ENCODE peak calls at places on chromosomes 2 and 18, in six cellular contexts. One of them, this sample, is unnamed. For H3K36me3, the result is how much of the 10 kb centered on the place peaks cover.

GRCh38 chr2:79219383-79219988 is 59.9 kb upstream of the REG3A start:
- DNase-seq in neural progenitor cell: peak
- DNase-seq in cardiac muscle cell: peak
- DNase-seq in neuronal stem cell: peak
- DNase-seq in colonic mucosa: peak
- DNase-seq in upper lobe of right lung: no peak
- DNase-seq in this sample: peak

GRCh38 chr2:71779306-71779855 is 326.0 kb downstream of the DYSF start:
- DNase-seq in neuronal stem cell: no peak
- DNase-seq in upper lobe of right lung: no peak
- DNase-seq in colonic mucosa: no peak
- DNase-seq in cardiac muscle cell: no peak
- DNase-seq in neural progenitor cell: no peak
- DNase-seq in this sample: no peak

GRCh38 chr2:109538551-109538950 is 75.2 kb downstream of the SEPTIN10 start:
- DNase-seq in colonic mucosa: no peak
- DNase-seq in neuronal stem cell: no peak
- DNase-seq in neural progenitor cell: no peak
- DNase-seq in upper lobe of right lung: no peak
- DNase-seq in cardiac muscle cell: no peak
- DNase-seq in this sample: no peak

GRCh38 chr2:235002198-235003095 is 50.6 kb downstream of the SH3BP4 start:
- DNase-seq in neuronal stem cell: no peak
- DNase-seq in colonic mucosa: peak
- DNase-seq in upper lobe of right lung: no peak
- DNase-seq in cardiac muscle cell: no peak
- DNase-seq in neural progenitor cell: no peak
- DNase-seq in this sample: no peak

GRCh38 chr2:118123561-118124232 is 35.4 kb downstream of the INSIG2 start:
- DNase-seq in cardiac muscle cell: no peak
- DNase-seq in neural progenitor cell: no peak
- DNase-seq in colonic mucosa: no peak
- DNase-seq in neuronal stem cell: no peak
- DNase-seq in upper lobe of right lung: no peak
- DNase-seq in this sample: no peak

GRCh38 chr2:15826273-15826717 is 114.1 kb upstream of the MYCN start:
- DNase-seq in neuronal stem cell: peak
- DNase-seq in colonic mucosa: peak
- DNase-seq in neural progenitor cell: peak
- DNase-seq in cardiac muscle cell: no peak
- DNase-seq in upper lobe of right lung: no peak
- DNase-seq in this sample: peak

GRCh38 chr2:8882094-8882493 is 44.7 kb upstream of the KIDINS220 start:
- DNase-seq in neural progenitor cell: peak
- DNase-seq in neuronal stem cell: peak
- DNase-seq in upper lobe of right lung: no peak
- DNase-seq in cardiac muscle cell: peak
- DNase-seq in colonic mucosa: peak
- DNase-seq in this sample: peak

GRCh38 chr18:49020129-49020528 is 69.4 kb upstream of the SMAD7 start:
- DNase-seq in colonic mucosa: peak
- DNase-seq in neuronal stem cell: no peak
- DNase-seq in upper lobe of right lung: peak
- DNase-seq in neural progenitor cell: no peak
- DNase-seq in cardiac muscle cell: no peak
- DNase-seq in this sample: peak

GRCh38 chr2:203685081-203685621 is 21.3 kb upstream of the CD28 start:
- DNase-seq in cardiac muscle cell: no peak
- DNase-seq in colonic mucosa: no peak
- DNase-seq in neural progenitor cell: no peak
- DNase-seq in neuronal stem cell: no peak
- DNase-seq in upper lobe of right lung: no peak
- DNase-seq in this sample: no peak

GRCh38 chr2:160478660-160479059 is 14.9 kb downstream of the RBMS1 start:
- DNase-seq in neuronal stem cell: no peak
- DNase-seq in cardiac muscle cell: no peak
- DNase-seq in upper lobe of right lung: no peak
- DNase-seq in neural progenitor cell: no peak
- DNase-seq in colonic mucosa: no peak
- DNase-seq in this sample: peak

GRCh38 chr2:63058742-63059433 is 8.3 kb downstream of the OTX1 start:
- DNase-seq in cardiac muscle cell: no peak
- DNase-seq in neural progenitor cell: peak
- DNase-seq in upper lobe of right lung: no peak
- DNase-seq in neuronal stem cell: peak
- DNase-seq in colonic mucosa: no peak
- DNase-seq in this sample: peak

GRCh38 chr2:8569332-8569930 is 112.4 kb upstream of the ID2 start:
- DNase-seq in neuronal stem cell: no peak
- DNase-seq in neural progenitor cell: no peak
- DNase-seq in colonic mucosa: peak
- DNase-seq in cardiac muscle cell: no peak
- DNase-seq in upper lobe of right lung: no peak
- DNase-seq in this sample: no peak

GRCh38 chr2:85106489-85107180 is 26.6 kb upstream of the TCF7L1 start:
- DNase-seq in neural progenitor cell: no peak
- DNase-seq in cardiac muscle cell: no peak
- DNase-seq in upper lobe of right lung: no peak
- DNase-seq in neuronal stem cell: no peak
- DNase-seq in colonic mucosa: no peak
- DNase-seq in this sample: no peak

GRCh38 chr2:98727369-98727749 is 3.6 kb downstream of the MGAT4A start:
- DNase-seq in neuronal stem cell: no peak
- DNase-seq in cardiac muscle cell: no peak
- DNase-seq in colonic mucosa: peak
- DNase-seq in upper lobe of right lung: no peak
- DNase-seq in neural progenitor cell: no peak
- DNase-seq in this sample: no peak

DNA sequence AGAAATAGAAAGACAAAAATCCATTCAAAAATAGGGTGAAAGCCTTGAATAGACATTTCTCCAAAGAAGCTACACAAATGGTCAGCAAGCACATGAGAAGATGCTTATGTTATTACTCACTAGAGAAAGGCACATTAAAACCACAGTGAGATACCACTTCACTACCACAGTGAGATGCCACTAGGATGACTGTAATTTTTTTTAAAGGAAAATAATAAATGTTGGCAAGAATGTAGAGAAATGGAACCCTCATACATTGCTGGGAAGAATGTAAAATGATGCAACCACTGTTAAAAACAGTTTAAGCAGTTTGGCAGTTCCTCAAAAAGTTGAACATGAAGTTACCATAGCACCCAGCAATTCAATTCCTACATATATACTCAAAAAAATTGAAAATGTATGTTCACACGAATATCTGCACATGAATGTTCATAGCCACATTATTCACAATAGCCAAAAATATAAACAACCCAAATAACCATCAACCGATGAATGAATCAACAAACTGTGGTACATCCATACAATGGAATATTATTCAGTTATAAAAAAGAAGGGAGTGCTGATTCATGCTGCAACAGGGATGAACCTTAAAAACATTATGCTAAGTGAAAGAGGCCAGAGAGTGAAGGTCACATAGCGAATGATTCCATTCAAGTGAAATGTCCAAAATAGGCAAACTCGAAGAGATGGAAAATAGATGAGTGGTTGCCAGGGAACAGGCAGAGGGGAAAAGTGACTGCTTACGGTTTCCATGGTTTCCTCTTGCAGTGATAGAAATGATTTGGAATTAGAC is 156.3 kb upstream of the NDUFV2 start:
- DNase-seq in colonic mucosa: no peak
- DNase-seq in neural progenitor cell: no peak
- DNase-seq in neuronal stem cell: no peak
- DNase-seq in upper lobe of right lung: no peak
- DNase-seq in cardiac muscle cell: no peak
- DNase-seq in this sample: no peak
- H3K4me3 ChIP-seq in colonic mucosa: no peak
- H3K4me3 ChIP-seq in neural progenitor cell: no peak
- H3K4me3 ChIP-seq in neuronal stem cell: no peak
- H3K4me3 ChIP-seq in upper lobe of right lung: no peak
- H3K4me3 ChIP-seq in cardiac muscle cell: no peak
- H3K4me3 ChIP-seq in this sample: no peak

GRCh38 chr2:232852676-232853075 is 17.4 kb upstream of the SNORC start:
- DNase-seq in neuronal stem cell: no peak
- DNase-seq in upper lobe of right lung: no peak
- DNase-seq in colonic mucosa: no peak
- DNase-seq in neural progenitor cell: no peak
- DNase-seq in cardiac muscle cell: no peak
- DNase-seq in this sample: no peak
- H3K36me3 ChIP-seq in neuronal stem cell: half or more
- H3K36me3 ChIP-seq in upper lobe of right lung: half or more
- H3K36me3 ChIP-seq in colonic mucosa: under half
- H3K36me3 ChIP-seq in neural progenitor cell: under half
- H3K36me3 ChIP-seq in cardiac muscle cell: half or more
- H3K36me3 ChIP-seq in this sample: under half

GRCh38 chr2:46706264-46706983 is 209.2 kb downstream of the MCFD2 start:
- DNase-seq in upper lobe of right lung: no peak
- DNase-seq in cardiac muscle cell: no peak
- DNase-seq in colonic mucosa: no peak
- DNase-seq in neural progenitor cell: peak
- DNase-seq in neuronal stem cell: no peak
- DNase-seq in this sample: no peak

GRCh38 chr2:46705663-46706062 is 209.9 kb downstream of the MCFD2 start:
- DNase-seq in colonic mucosa: no peak
- DNase-seq in cardiac muscle cell: no peak
- DNase-seq in neural progenitor cell: no peak
- DNase-seq in upper lobe of right lung: no peak
- DNase-seq in neuronal stem cell: no peak
- DNase-seq in this sample: no peak

GRCh38 chr2:46702537-46702936 is 213.1 kb downstream of the MCFD2 start:
- DNase-seq in neural progenitor cell: no peak
- DNase-seq in colonic mucosa: no peak
- DNase-seq in cardiac muscle cell: no peak
- DNase-seq in upper lobe of right lung: no peak
- DNase-seq in neuronal stem cell: no peak
- DNase-seq in this sample: no peak

GRCh38 chr2:46703588-46703987 is 212.0 kb downstream of the MCFD2 start:
- DNase-seq in cardiac muscle cell: no peak
- DNase-seq in neural progenitor cell: no peak
- DNase-seq in neuronal stem cell: no peak
- DNase-seq in upper lobe of right lung: no peak
- DNase-seq in colonic mucosa: no peak
- DNase-seq in this sample: peak

DNA sequence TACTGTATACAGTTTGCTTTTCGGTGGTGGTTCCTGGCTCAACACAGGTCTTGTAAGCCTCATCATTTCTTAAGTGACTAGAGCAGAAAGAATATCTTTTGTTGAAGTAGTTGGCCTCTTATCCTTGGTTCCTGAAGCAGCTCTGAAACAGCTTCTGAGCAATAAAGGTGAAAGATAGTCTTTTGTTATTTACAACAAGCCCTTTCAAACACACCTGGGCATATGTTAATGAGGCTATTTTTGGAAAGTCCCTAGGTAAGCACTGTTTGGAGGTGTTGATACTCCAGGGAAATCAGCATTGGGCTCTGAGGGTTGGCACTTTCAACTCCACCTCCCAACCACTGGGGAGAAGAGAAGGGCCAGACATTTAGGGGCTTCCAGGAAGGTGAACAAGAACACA is 211.0 kb downstream of the MCFD2 start:
- DNase-seq in upper lobe of right lung: no peak
- DNase-seq in neural progenitor cell: no peak
- DNase-seq in neuronal stem cell: no peak
- DNase-seq in colonic mucosa: no peak
- DNase-seq in cardiac muscle cell: no peak
- DNase-seq in this sample: peak
- H3K4me3 ChIP-seq in upper lobe of right lung: no peak
- H3K4me3 ChIP-seq in neural progenitor cell: no peak
- H3K4me3 ChIP-seq in neuronal stem cell: no peak
- H3K4me3 ChIP-seq in colonic mucosa: no peak
- H3K4me3 ChIP-seq in cardiac muscle cell: no peak
- H3K4me3 ChIP-seq in this sample: no peak

DNA sequence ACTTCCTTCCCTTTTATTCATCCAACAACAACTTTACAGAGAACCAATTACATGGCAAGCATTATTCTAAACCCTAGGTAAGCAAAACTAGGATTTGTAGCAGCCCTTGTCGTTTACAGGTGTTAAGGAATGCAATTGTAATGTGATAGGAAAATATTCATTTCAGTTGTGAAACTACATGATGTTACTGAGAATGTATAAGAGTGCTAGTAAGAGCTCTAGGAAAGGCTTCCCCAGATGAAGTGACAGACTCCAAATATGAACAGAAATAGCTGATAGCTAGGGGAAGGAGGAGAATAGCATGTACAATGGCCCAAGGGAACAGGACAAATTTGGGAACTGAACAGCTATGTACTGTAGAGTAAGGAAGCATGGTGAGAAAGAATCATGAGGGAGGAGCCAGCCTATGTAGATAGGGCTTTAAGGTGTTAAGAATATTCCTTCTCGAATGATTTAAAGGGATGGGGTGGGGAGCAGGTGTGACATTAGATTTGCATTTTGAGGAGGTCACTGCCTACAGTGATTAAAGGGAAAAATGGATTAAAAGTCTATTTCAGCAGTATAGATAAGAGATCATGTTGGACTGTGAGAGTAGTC is 31.7 kb downstream of the RPE start:
- DNase-seq in colonic mucosa: no peak
- DNase-seq in upper lobe of right lung: no peak
- DNase-seq in cardiac muscle cell: no peak
- DNase-seq in neuronal stem cell: no peak
- DNase-seq in neural progenitor cell: no peak
- DNase-seq in this sample: no peak
- H3K36me3 ChIP-seq in colonic mucosa: under half
- H3K36me3 ChIP-seq in upper lobe of right lung: under half
- H3K36me3 ChIP-seq in cardiac muscle cell: under half
- H3K36me3 ChIP-seq in neuronal stem cell: under half
- H3K36me3 ChIP-seq in neural progenitor cell: under half
- H3K36me3 ChIP-seq in this sample: under half

GRCh38 chr2:28493636-28494035 is 2.2 kb upstream of the PLB1 start:
- DNase-seq in colonic mucosa: no peak
- DNase-seq in upper lobe of right lung: no peak
- DNase-seq in cardiac muscle cell: no peak
- DNase-seq in neural progenitor cell: no peak
- DNase-seq in neuronal stem cell: no peak
- DNase-seq in this sample: no peak

GRCh38 chr2:28495551-28496284 is at the start of gene PLB1:
- DNase-seq in neuronal stem cell: no peak
- DNase-seq in colonic mucosa: no peak
- DNase-seq in cardiac muscle cell: no peak
- DNase-seq in upper lobe of right lung: no peak
- DNase-seq in neural progenitor cell: no peak
- DNase-seq in this sample: no peak

GRCh38 chr2:28499298-28499697 is 3.4 kb downstream of the PLB1 start:
- DNase-seq in upper lobe of right lung: no peak
- DNase-seq in cardiac muscle cell: no peak
- DNase-seq in neuronal stem cell: no peak
- DNase-seq in colonic mucosa: no peak
- DNase-seq in neural progenitor cell: no peak
- DNase-seq in this sample: no peak

GRCh38 chr2:28496781-28497180 is 921 bp downstream of the PLB1 start:
- DNase-seq in neural progenitor cell: no peak
- DNase-seq in cardiac muscle cell: no peak
- DNase-seq in neuronal stem cell: no peak
- DNase-seq in colonic mucosa: no peak
- DNase-seq in upper lobe of right lung: no peak
- DNase-seq in this sample: no peak

DNA sequence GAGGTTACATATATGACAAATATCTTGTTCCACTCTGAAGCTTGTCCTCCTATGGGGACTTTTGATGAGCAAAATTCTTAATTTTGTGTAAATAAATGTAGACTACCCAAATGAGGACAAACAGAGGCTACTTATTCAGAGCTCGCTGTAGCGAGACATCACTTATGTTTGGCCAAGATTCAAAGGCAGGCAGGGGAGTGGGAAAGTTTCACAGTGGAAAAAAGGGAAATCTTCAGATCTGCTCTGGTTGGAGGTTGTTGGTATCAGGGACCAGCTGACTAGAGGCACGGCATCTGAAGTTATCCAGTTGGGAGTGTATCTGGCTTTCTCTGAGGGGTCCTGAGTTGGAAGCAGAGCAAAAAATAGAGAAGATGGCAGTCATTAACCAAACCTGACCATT is 1.3 kb downstream of the PLB1 start:
- DNase-seq in colonic mucosa: no peak
- DNase-seq in neural progenitor cell: no peak
- DNase-seq in cardiac muscle cell: no peak
- DNase-seq in upper lobe of right lung: no peak
- DNase-seq in neuronal stem cell: no peak
- DNase-seq in this sample: no peak
- H3K4me3 ChIP-seq in colonic mucosa: no peak
- H3K4me3 ChIP-seq in neural progenitor cell: no peak
- H3K4me3 ChIP-seq in cardiac muscle cell: no peak
- H3K4me3 ChIP-seq in upper lobe of right lung: no peak
- H3K4me3 ChIP-seq in neuronal stem cell: no peak
- H3K4me3 ChIP-seq in this sample: no peak

This sample was measured in H7.